ENCODE peak calls at places on chromosomes 7 and 10, in eight cellular contexts. One of them, this sample, is unnamed.

GRCh38 chr7:67512481-67512880 is 515.8 kb downstream of the TYW1 start:
- DNase-seq in left ventricle myocardium superior: no peak
- DNase-seq in ACHN: no peak
- DNase-seq in CD8-positive, alpha-beta memory T cell: no peak
- DNase-seq in AG09319: no peak
- DNase-seq in AML-193: no peak
- DNase-seq in fibroblast of pulmonary artery: no peak
- DNase-seq in CD8-positive, alpha-beta T cell: no peak
- DNase-seq in this sample: no peak

GRCh38 chr7:15461576-15461975 is 100.2 kb downstream of the AGMO start:
- DNase-seq in left ventricle myocardium superior: no peak
- DNase-seq in ACHN: peak; percentile 13
- DNase-seq in CD8-positive, alpha-beta memory T cell: no peak
- DNase-seq in AG09319: peak; percentile 73
- DNase-seq in AML-193: no peak
- DNase-seq in fibroblast of pulmonary artery: peak; percentile 83
- DNase-seq in CD8-positive, alpha-beta T cell: no peak
- DNase-seq in this sample: peak; percentile 92

GRCh38 chr10:794382-794956 is 105.0 kb upstream of the DIP2C start:
- DNase-seq in left ventricle myocardium superior: no peak
- DNase-seq in ACHN: peak; percentile 58
- DNase-seq in CD8-positive, alpha-beta memory T cell: no peak
- DNase-seq in AG09319: no peak
- DNase-seq in AML-193: no peak
- DNase-seq in fibroblast of pulmonary artery: no peak
- DNase-seq in CD8-positive, alpha-beta T cell: no peak
- DNase-seq in this sample: no peak

GRCh38 chr10:124308811-124309210 is 109.9 kb downstream of the OAT start:
- DNase-seq in left ventricle myocardium superior: no peak
- DNase-seq in ACHN: no peak
- DNase-seq in CD8-positive, alpha-beta memory T cell: no peak
- DNase-seq in AG09319: no peak
- DNase-seq in AML-193: no peak
- DNase-seq in fibroblast of pulmonary artery: no peak
- DNase-seq in CD8-positive, alpha-beta T cell: no peak
- DNase-seq in this sample: no peak

GRCh38 chr10:110757563-110757962 is 113.4 kb downstream of the RBM20 start:
- DNase-seq in left ventricle myocardium superior: no peak
- DNase-seq in ACHN: no peak
- DNase-seq in CD8-positive, alpha-beta memory T cell: no peak
- DNase-seq in AG09319: no peak
- DNase-seq in AML-193: no peak
- DNase-seq in fibroblast of pulmonary artery: no peak
- DNase-seq in CD8-positive, alpha-beta T cell: no peak
- DNase-seq in this sample: no peak

GRCh38 chr7:133517766-133518165 is 264.9 kb downstream of the EXOC4 start:
- DNase-seq in left ventricle myocardium superior: no peak
- DNase-seq in ACHN: no peak
- DNase-seq in CD8-positive, alpha-beta memory T cell: no peak
- DNase-seq in AG09319: no peak
- DNase-seq in AML-193: no peak
- DNase-seq in fibroblast of pulmonary artery: no peak
- DNase-seq in CD8-positive, alpha-beta T cell: no peak
- DNase-seq in this sample: no peak

GRCh38 chr7:73512018-73512780 is 9.9 kb downstream of the BAZ1B start:
- DNase-seq in left ventricle myocardium superior: no peak
- DNase-seq in ACHN: no peak
- DNase-seq in CD8-positive, alpha-beta memory T cell: no peak
- DNase-seq in AG09319: no peak
- DNase-seq in AML-193: no peak
- DNase-seq in fibroblast of pulmonary artery: no peak
- DNase-seq in CD8-positive, alpha-beta T cell: no peak
- DNase-seq in this sample: no peak

GRCh38 chr10:12321641-12322040 is 27.7 kb upstream of the CAMK1D start:
- DNase-seq in left ventricle myocardium superior: no peak
- DNase-seq in ACHN: no peak
- DNase-seq in CD8-positive, alpha-beta memory T cell: no peak
- DNase-seq in AG09319: no peak
- DNase-seq in AML-193: no peak
- DNase-seq in fibroblast of pulmonary artery: no peak
- DNase-seq in CD8-positive, alpha-beta T cell: no peak
- DNase-seq in this sample: no peak

GRCh38 chr10:43691503-43691902 is 42.8 kb upstream of the ZNF32 start:
- DNase-seq in left ventricle myocardium superior: no peak
- DNase-seq in ACHN: no peak
- DNase-seq in CD8-positive, alpha-beta memory T cell: no peak
- DNase-seq in AG09319: no peak
- DNase-seq in AML-193: no peak
- DNase-seq in fibroblast of pulmonary artery: peak; percentile 67
- DNase-seq in CD8-positive, alpha-beta T cell: no peak
- DNase-seq in this sample: no peak

This sample was measured in smooth muscle cell of the brain vasculature.